ENCODE peak calls at places on chromosomes 6 and 20, in six cellular contexts. O is kidney epithelial cell; Q is A549; H is Calu3; A is fibroblast of the aortic adventitia; C is activated CD8-positive, alpha-beta memory T cell treated with anti-CD3 and anti-CD28 coated beads for 1 hour. P is an unnamed sample.

GRCh38 chr6:166382933-166383816 is at the start of gene MPC1:
- DNase-seq in O (peak), Q (peak), H (peak), A (peak), C (peak), P (peak)

GRCh38 chr20:24350923-24351368 is 118.5 kb upstream of the SYNDIG1 start:
- DNase-seq in O (no peak), Q (no peak), H (no peak), A (peak), C (no peak), P (no peak)

GRCh38 chr6:107173779-107174178 is 58.5 kb upstream of the BEND3 start:
- DNase-seq in O (no peak), Q (no peak), H (no peak), A (peak), C (no peak), P (no peak)

GRCh38 chr20:10076126-10077080 is 41.6 kb downstream of the ANKEF1 start:
- DNase-seq in O (no peak), Q (no peak), H (peak), A (peak), C (no peak), P (no peak)

GRCh38 chr6:133817460-133818047 is 71.4 kb upstream of the TCF21 start:
- DNase-seq in O (no peak), Q (no peak), H (peak), A (no peak), C (no peak), P (no peak)

GRCh38 chr20:21505810-21506530 is 7.9 kb downstream of the NKX2-2 start:
- DNase-seq in O (no peak), Q (peak), H (peak), A (peak), C (peak), P (peak)

GRCh38 chr6:41937881-41938574 is 3.6 kb downstream of the CCND3 start:
- DNase-seq in O (no peak), Q (no peak), H (no peak), A (peak), C (peak), P (no peak)

GRCh38 chr6:30325873-30326445 is 768 bp upstream of the TRIM39 start:
- DNase-seq in O (no peak), Q (peak), H (no peak), A (peak), C (peak), P (no peak)

GRCh38 chr6:74899416-74899815 is 306.4 kb downstream of the COL12A1 start:
- DNase-seq in O (no peak), Q (no peak), H (no peak), A (peak), C (no peak), P (no peak)

GRCh38 chr20:52242237-52243230 is 51.0 kb upstream of the ZFP64 start:
- DNase-seq in O (no peak), Q (peak), H (no peak), A (peak), C (no peak), P (no peak)

GRCh38 chr6:138406443-138406842 is 2.4 kb downstream of the HEBP2 start:
- DNase-seq in O (no peak), Q (no peak), H (peak), A (no peak), C (no peak), P (no peak)

GRCh38 chr20:51412991-51413471 is 129.5 kb downstream of the NFATC2 start:
- DNase-seq in O (no peak), Q (no peak), H (peak), A (no peak), C (no peak), P (no peak)

GRCh38 chr6:53822355-53823115 is 27.7 kb downstream of the LRRC1 start:
- DNase-seq in O (no peak), Q (no peak), H (no peak), A (no peak), C (no peak), P (no peak)

GRCh38 chr20:4216866-4217265 is 201.5 kb upstream of the RNF24 start:
- DNase-seq in O (no peak), Q (no peak), H (no peak), A (no peak), C (no peak), P (no peak)

GRCh38 chr6:18277181-18278006 is 13.1 kb upstream of the DEK start:
- DNase-seq in O (no peak), Q (no peak), H (no peak), A (no peak), C (no peak), P (no peak)

GRCh38 chr6:31578461-31579118 is 3.2 kb downstream of the TNF start:
- DNase-seq in O (peak), Q (no peak), H (peak), A (no peak), C (no peak), P (no peak)

GRCh38 chr6:20737912-20738311 is 203.7 kb downstream of the CDKAL1 start:
- DNase-seq in O (no peak), Q (no peak), H (no peak), A (no peak), C (no peak), P (no peak)